ENCODE peak calls at places on chromosome 13, in four cellular contexts. One of them, this sample, is unnamed.
A peak's percentile ranks its signal among the peaks of the same experiment; 100 is the strongest.

GRCh38 chr13:91652389-91652788 is 254.0 kb downstream of the GPC5 start:
- DNase-seq in PC-3: no peak
- DNase-seq in endothelial cell of umbilical vein: no peak
- DNase-seq in endodermal cell: no peak
- DNase-seq in this sample: no peak

GRCh38 chr13:24118576-24118975 is 41.9 kb upstream of the SPATA13 start:
- DNase-seq in PC-3: no peak
- DNase-seq in endothelial cell of umbilical vein: no peak
- DNase-seq in endodermal cell: no peak
- DNase-seq in this sample: no peak

GRCh38 chr13:80528733-80529132 is 187.8 kb upstream of the SPRY2 start:
- DNase-seq in PC-3: no peak
- DNase-seq in endothelial cell of umbilical vein: no peak
- DNase-seq in endodermal cell: no peak
- DNase-seq in this sample: no peak

GRCh38 chr13:27954406-27954851 is 14.7 kb downstream of the CDX2 start:
- DNase-seq in PC-3: peak; percentile 29
- DNase-seq in endothelial cell of umbilical vein: peak; percentile 31
- DNase-seq in endodermal cell: peak; percentile 79
- DNase-seq in this sample: peak; percentile 71

GRCh38 chr13:94196426-94196825 is 283.1 kb downstream of the DCT start:
- DNase-seq in PC-3: no peak
- DNase-seq in endothelial cell of umbilical vein: no peak
- DNase-seq in endodermal cell: no peak
- DNase-seq in this sample: no peak

GRCh38 chr13:47112900-47113299 is 216.0 kb upstream of the HTR2A start:
- DNase-seq in PC-3: peak; percentile 33
- DNase-seq in endothelial cell of umbilical vein: no peak
- DNase-seq in endodermal cell: no peak
- DNase-seq in this sample: no peak

GRCh38 chr13:35789335-35790166 is 313.1 kb upstream of the MAB21L1 start:
- DNase-seq in PC-3: peak; percentile 52
- DNase-seq in endothelial cell of umbilical vein: peak; percentile 48
- DNase-seq in endodermal cell: no peak
- DNase-seq in this sample: peak; percentile 77

GRCh38 chr13:70502944-70503343 is 394.7 kb upstream of the KLHL1 start:
- DNase-seq in PC-3: no peak
- DNase-seq in endothelial cell of umbilical vein: no peak
- DNase-seq in endodermal cell: peak; percentile 64
- DNase-seq in this sample: peak; percentile 37

GRCh38 chr13:113820813-113821651 is 42.8 kb downstream of the GAS6 start:
- DNase-seq in PC-3: peak; percentile 82
- DNase-seq in endothelial cell of umbilical vein: peak; percentile 41
- DNase-seq in endodermal cell: no peak
- DNase-seq in this sample: no peak

GRCh38 chr13:85528578-85529215 is 270.5 kb downstream of the SLITRK6 start:
- DNase-seq in PC-3: peak; percentile 81
- DNase-seq in endothelial cell of umbilical vein: no peak
- DNase-seq in endodermal cell: no peak
- DNase-seq in this sample: no peak

GRCh38 chr13:48975101-48975925 is at the start of gene FNDC3A:
- DNase-seq in PC-3: peak; percentile 51
- DNase-seq in endothelial cell of umbilical vein: peak; percentile 69
- DNase-seq in endodermal cell: peak; percentile 89
- DNase-seq in this sample: peak; percentile 91

GRCh38 chr13:85313761-85314503 is 485.3 kb downstream of the SLITRK6 start:
- DNase-seq in PC-3: peak; percentile 78
- DNase-seq in endothelial cell of umbilical vein: peak; percentile 64
- DNase-seq in endodermal cell: peak; percentile 50
- DNase-seq in this sample: no peak

GRCh38 chr13:76677047-76677446 is 209.2 kb downstream of the KCTD12 start:
- DNase-seq in PC-3: no peak
- DNase-seq in endothelial cell of umbilical vein: peak; percentile 34
- DNase-seq in endodermal cell: no peak
- DNase-seq in this sample: no peak

GRCh38 chr13:38099751-38100150 is 230.2 kb upstream of the TRPC4 start:
- DNase-seq in PC-3: no peak
- DNase-seq in endothelial cell of umbilical vein: no peak
- DNase-seq in endodermal cell: no peak
- DNase-seq in this sample: no peak

GRCh38 chr13:19818223-19818842 is 35.6 kb upstream of the PSPC1 start:
- DNase-seq in PC-3: peak; percentile 25
- DNase-seq in endothelial cell of umbilical vein: peak; percentile 37
- DNase-seq in endodermal cell: peak; percentile 97
- DNase-seq in this sample: peak; percentile 76

GRCh38 chr13:111281751-111282311 is 38.6 kb upstream of the TEX29 start:
- DNase-seq in PC-3: no peak
- DNase-seq in endothelial cell of umbilical vein: no peak
- DNase-seq in endodermal cell: no peak
- DNase-seq in this sample: no peak

GRCh38 chr13:50991624-50992610 is 82.3 kb downstream of the RNASEH2B start:
- DNase-seq in PC-3: no peak
- DNase-seq in endothelial cell of umbilical vein: no peak
- DNase-seq in endodermal cell: no peak
- DNase-seq in this sample: no peak

GRCh38 chr13:46894534-46894906 is 2.3 kb downstream of the HTR2A start:
- DNase-seq in PC-3: peak; percentile 37
- DNase-seq in endothelial cell of umbilical vein: no peak
- DNase-seq in endodermal cell: no peak
- DNase-seq in this sample: no peak

GRCh38 chr13:113653264-113654174 is 4.5 kb downstream of the ATP4B start:
- DNase-seq in PC-3: peak; percentile 12
- DNase-seq in endothelial cell of umbilical vein: no peak
- DNase-seq in endodermal cell: peak; percentile 54
- DNase-seq in this sample: no peak

GRCh38 chr13:32821149-32821688 is 195.0 kb upstream of the KL start:
- DNase-seq in PC-3: no peak
- DNase-seq in endothelial cell of umbilical vein: no peak
- DNase-seq in endodermal cell: no peak
- DNase-seq in this sample: no peak

GRCh38 chr13:32824061-32824460 is 192.2 kb upstream of the KL start:
- DNase-seq in PC-3: no peak
- DNase-seq in endothelial cell of umbilical vein: no peak
- DNase-seq in endodermal cell: no peak
- DNase-seq in this sample: no peak

GRCh38 chr13:32825481-32825880 is 190.7 kb upstream of the KL start:
- DNase-seq in PC-3: no peak
- DNase-seq in endothelial cell of umbilical vein: no peak
- DNase-seq in endodermal cell: no peak
- DNase-seq in this sample: no peak

GRCh38 chr13:32823597-32823996 is 192.6 kb upstream of the KL start:
- DNase-seq in PC-3: no peak
- DNase-seq in endothelial cell of umbilical vein: no peak
- DNase-seq in endodermal cell: no peak
- DNase-seq in this sample: no peak

DNA sequence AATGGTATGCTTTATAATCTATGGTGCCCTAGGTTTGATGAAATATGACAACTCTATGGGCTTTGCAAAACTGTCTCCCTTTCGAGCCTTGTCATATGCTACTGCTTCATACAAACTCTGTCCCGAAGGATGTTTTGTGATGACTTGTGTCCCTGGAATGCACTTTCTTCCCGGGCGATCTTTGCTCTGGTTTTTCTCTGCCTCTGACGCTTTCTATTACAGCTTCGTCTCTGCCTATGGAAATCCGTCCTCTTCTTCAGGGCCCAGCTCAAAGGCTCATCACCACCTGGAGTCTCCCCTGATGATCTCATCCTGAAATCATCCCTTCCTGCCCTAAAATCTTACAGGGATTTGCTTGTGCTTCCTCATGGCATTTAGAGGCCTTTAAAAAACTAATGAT is 191.6 kb upstream of the KL start:
- DNase-seq in PC-3: peak; percentile 95
- DNase-seq in endothelial cell of umbilical vein: no peak
- DNase-seq in endodermal cell: peak; percentile 84
- DNase-seq in this sample: peak; percentile 16
- H3K9ac ChIP-seq in PC-3: peak overlapping the region; percentile 71
- H3K9ac ChIP-seq in endothelial cell of umbilical vein: no peak overlapping the region
- H3K9ac ChIP-seq in endodermal cell: no peak overlapping the region
- H3K9ac ChIP-seq in this sample: no peak overlapping the region

DNA sequence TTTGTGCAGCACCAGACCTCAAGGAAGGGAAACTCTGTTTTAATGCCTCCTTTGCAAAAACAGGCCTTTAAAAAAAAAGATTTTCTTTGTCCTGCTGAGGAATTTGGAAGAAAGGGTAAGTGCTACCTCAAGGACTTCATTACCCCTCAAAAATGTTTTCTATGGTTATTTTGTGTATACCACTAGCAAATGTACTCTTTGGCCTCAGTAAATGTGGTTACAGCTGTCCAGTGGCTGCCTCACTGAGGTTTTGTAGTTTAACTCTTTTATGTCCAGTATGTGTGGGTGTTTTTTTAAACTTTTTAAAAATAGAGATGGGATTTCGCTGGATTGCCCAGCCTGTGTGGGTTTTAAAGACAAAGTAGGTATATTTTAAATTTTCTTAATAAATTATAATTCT is 42.2 kb upstream of the TSC22D1 start:
- DNase-seq in PC-3: no peak
- DNase-seq in endothelial cell of umbilical vein: no peak
- DNase-seq in endodermal cell: no peak
- DNase-seq in this sample: no peak
- TF ChIP-seq CTCF in PC-3: no peak
- TF ChIP-seq CTCF in endothelial cell of umbilical vein: no peak
- TF ChIP-seq CTCF in endodermal cell: no peak
- TF ChIP-seq CTCF in this sample: no peak

DNA sequence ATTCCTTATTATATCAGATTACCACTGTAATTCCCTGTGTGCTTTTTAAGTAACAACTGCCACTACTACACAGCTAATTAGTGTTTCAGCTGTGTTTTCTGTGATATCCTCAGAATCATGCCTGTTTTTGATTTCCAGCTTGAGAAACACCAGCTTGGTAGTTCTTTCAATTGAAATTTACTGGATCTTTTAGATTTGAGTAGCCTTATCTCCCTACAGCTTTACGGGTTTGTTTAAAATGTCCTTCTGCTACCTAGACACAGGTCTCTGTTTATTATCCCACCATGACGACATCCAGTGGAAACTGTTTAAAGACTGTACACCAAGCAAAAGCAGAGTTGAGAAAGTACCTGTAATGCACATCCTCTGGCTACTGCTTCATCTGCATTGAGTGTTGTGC is 12.1 kb downstream of the HSPH1 start:
- DNase-seq in PC-3: no peak
- DNase-seq in endothelial cell of umbilical vein: no peak
- DNase-seq in endodermal cell: no peak
- DNase-seq in this sample: no peak
- H3K36me3 ChIP-seq in PC-3: peaks cover 93% of the 10 kb centered on the region
- H3K36me3 ChIP-seq in endothelial cell of umbilical vein: peaks cover 20% of the 10 kb centered on the region
- H3K36me3 ChIP-seq in endodermal cell: peaks cover 99% of the 10 kb centered on the region
- H3K36me3 ChIP-seq in this sample: peaks cover 52% of the 10 kb centered on the region

GRCh38 chr13:25732146-25732865 is 319.5 kb downstream of the SHISA2 start:
- DNase-seq in PC-3: no peak
- DNase-seq in endothelial cell of umbilical vein: no peak
- DNase-seq in endodermal cell: no peak
- DNase-seq in this sample: no peak
- H3K9ac ChIP-seq in PC-3: no peak overlapping the region
- H3K9ac ChIP-seq in endothelial cell of umbilical vein: no peak overlapping the region
- H3K9ac ChIP-seq in endodermal cell: no peak overlapping the region
- H3K9ac ChIP-seq in this sample: no peak overlapping the region

DNA sequence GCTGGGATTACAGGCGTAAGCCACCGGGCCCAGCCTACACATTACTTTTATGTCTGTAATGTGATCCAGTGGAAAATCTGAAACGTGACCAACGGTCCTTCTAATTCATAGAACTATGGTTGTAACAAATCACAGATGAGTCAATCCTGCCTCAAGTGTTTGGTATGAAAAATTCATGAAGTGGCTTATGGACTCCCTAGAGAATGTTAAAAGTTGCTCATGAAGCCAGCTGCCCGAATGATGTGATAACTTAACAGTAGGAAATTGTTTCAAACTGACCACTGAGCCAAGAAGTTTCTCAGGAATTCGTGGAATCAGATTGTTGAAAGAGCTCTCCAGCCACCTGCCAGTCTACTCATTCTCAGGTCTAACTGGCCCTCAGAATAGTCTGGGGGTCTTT is 59.4 kb upstream of the FARP1 start:
- DNase-seq in PC-3: peak; percentile 41
- DNase-seq in endothelial cell of umbilical vein: no peak
- DNase-seq in endodermal cell: no peak
- DNase-seq in this sample: no peak
- TF ChIP-seq CTCF in PC-3: no peak
- TF ChIP-seq CTCF in endothelial cell of umbilical vein: no peak
- TF ChIP-seq CTCF in endodermal cell: no peak
- TF ChIP-seq CTCF in this sample: no peak

DNA sequence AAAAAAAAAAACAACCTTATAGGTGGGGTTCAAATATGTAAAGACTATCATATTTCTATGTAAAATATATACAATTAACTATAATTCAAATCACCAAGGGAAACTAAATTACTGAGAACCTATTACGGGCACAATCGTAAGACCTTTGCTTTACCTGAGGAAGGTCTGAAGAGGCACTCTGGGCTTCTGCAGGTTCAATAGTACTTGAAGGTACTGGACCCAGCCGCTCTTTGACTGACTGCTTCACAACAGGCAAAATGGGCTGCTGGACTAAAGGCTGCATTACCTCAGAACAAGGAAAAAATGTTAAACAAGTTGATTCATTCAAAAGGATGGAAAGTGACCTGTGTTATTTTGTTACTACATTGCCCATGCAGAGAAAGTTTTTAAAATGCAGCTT is 51.8 kb downstream of the RBM26 start:
- DNase-seq in PC-3: no peak
- DNase-seq in endothelial cell of umbilical vein: peak; percentile 15
- DNase-seq in endodermal cell: no peak
- DNase-seq in this sample: no peak
- H3K36me3 ChIP-seq in PC-3: peaks cover 47% of the 10 kb centered on the region
- H3K36me3 ChIP-seq in endothelial cell of umbilical vein: no peaks in the 10 kb centered on the region
- H3K36me3 ChIP-seq in endodermal cell: peaks cover 90% of the 10 kb centered on the region
- H3K36me3 ChIP-seq in this sample: peaks cover 54% of the 10 kb centered on the region

This sample was measured in neural progenitor cell.